ENCODE peak calls at places on chromosomes 11 and 22, in six cellular contexts. A is K562, F is H1, Q is HCT116, H is GM12878, D is HepG2. E is an unnamed sample.

GRCh38 chr11:27196040-27196897 is 155.7 kb downstream of the BBOX1 start:
- DNase-seq in A (no peak), F (no peak), Q (no peak), H (no peak), D (no peak), E (no peak)

GRCh38 chr11:82732348-82732733 is 1.3 kb downstream of the FAM181B start:
- DNase-seq in A (no peak), F (no peak), Q (no peak), H (no peak), D (no peak), E (no peak)

GRCh38 chr11:1219446-1219835 is 3.4 kb upstream of the MUC5B start:
- DNase-seq in A (no peak), F (no peak), Q (no peak), H (no peak), D (no peak), E (no peak)

GRCh38 chr11:7672960-7673723 is at the start of gene CYB5R2:
- DNase-seq in A (peak; percentile 69), F (no peak), Q (peak; percentile 13), H (no peak), D (no peak), E (peak; percentile 49)

GRCh38 chr11:47466701-47467250 is 17.8 kb upstream of the RAPSN start:
- DNase-seq in A (no peak), F (no peak), Q (no peak), H (no peak), D (no peak), E (no peak)

GRCh38 chr11:57427692-57428082 is 766 bp upstream of the SLC43A3 start:
- DNase-seq in A (no peak), F (no peak), Q (no peak), H (no peak), D (no peak), E (no peak)

GRCh38 chr11:74397531-74398243 is 546 bp downstream of the PGM2L1 start:
- DNase-seq in A (peak; percentile 35), F (no peak), Q (peak; percentile 48), H (no peak), D (peak; percentile 21), E (peak; percentile 18)

GRCh38 chr11:104713366-104713765 is 184.9 kb downstream of the CASP12 start:
- DNase-seq in A (no peak), F (no peak), Q (no peak), H (no peak), D (no peak), E (no peak)

GRCh38 chr11:74592441-74593362 is at the start of gene POLD3:
- DNase-seq in A (peak; percentile 90), F (peak; percentile 70), Q (peak; percentile 79), H (peak; percentile 67), D (peak; percentile 83), E (peak; percentile 90)

GRCh38 chr11:72308226-72309073 is 64.5 kb upstream of the PHOX2A start:
- DNase-seq in A (peak; percentile 15), F (no peak), Q (no peak), H (no peak), D (no peak), E (no peak)

GRCh38 chr11:111605681-111606080 is 3.4 kb downstream of the SIK2 start:
- DNase-seq in A (no peak), F (no peak), Q (no peak), H (no peak), D (no peak), E (no peak)

GRCh38 chr11:63614136-63614664 is at the start of gene PLAAT3:
- DNase-seq in A (peak; percentile 89), F (peak; percentile 44), Q (peak; percentile 36), H (no peak), D (no peak), E (no peak)

GRCh38 chr11:116366980-116367640 is 405.7 kb downstream of the BUD13 start:
- DNase-seq in A (no peak), F (peak; percentile 51), Q (no peak), H (no peak), D (peak; percentile 83), E (peak; percentile 68)

GRCh38 chr11:14342906-14343305 is 16.1 kb downstream of the RRAS2 start:
- DNase-seq in A (no peak), F (no peak), Q (no peak), H (no peak), D (no peak), E (no peak)

GRCh38 chr11:11463397-11463796 is 110.3 kb upstream of the CSNK2A3 start:
- DNase-seq in A (no peak), F (no peak), Q (no peak), H (no peak), D (no peak), E (no peak)

GRCh38 chr22:38415561-38416321 is 39.3 kb downstream of the KCNJ4 start:
- DNase-seq in A (peak; percentile 17), F (no peak), Q (no peak), H (no peak), D (no peak), E (no peak)

GRCh38 chr11:22456993-22457748 is 119.0 kb downstream of the SLC17A6 start:
- DNase-seq in A (no peak), F (no peak), Q (no peak), H (no peak), D (no peak), E (no peak)

GRCh38 chr22:39699631-39700348 is 129.2 kb downstream of the CACNA1I start:
- DNase-seq in A (no peak), F (no peak), Q (no peak), H (no peak), D (no peak), E (no peak)

GRCh38 chr11:62545437-62546243 is 966 bp downstream of the AHNAK start:
- DNase-seq in A (peak; percentile 87), F (peak; percentile 53), Q (peak; percentile 75), H (no peak), D (peak; percentile 86), E (peak; percentile 85)

GRCh38 chr11:31936309-31936708 is 125.2 kb upstream of the PAX6 start:
- DNase-seq in A (no peak), F (no peak), Q (no peak), H (no peak), D (no peak), E (no peak)

GRCh38 chr11:70343631-70344030 is 54.7 kb upstream of the CTTN start:
- DNase-seq in A (no peak), F (no peak), Q (no peak), H (no peak), D (no peak), E (no peak)

GRCh38 chr22:44732017-44732561 is 20.3 kb upstream of the ARHGAP8 start:
- DNase-seq in A (no peak), F (no peak), Q (no peak), H (no peak), D (no peak), E (no peak)

GRCh38 chr11:19606856-19607655 is 105.6 kb upstream of the NAV2 start:
- DNase-seq in A (no peak), F (no peak), Q (no peak), H (no peak), D (no peak), E (no peak)

GRCh38 chr11:13446444-13446843 is 16.6 kb downstream of the BTBD10 start:
- DNase-seq in A (no peak), F (no peak), Q (no peak), H (no peak), D (no peak), E (no peak)

GRCh38 chr11:7418061-7418460 is 67.2 kb upstream of the OLFML1 start:
- DNase-seq in A (no peak), F (no peak), Q (no peak), H (no peak), D (no peak), E (no peak)

DNA sequence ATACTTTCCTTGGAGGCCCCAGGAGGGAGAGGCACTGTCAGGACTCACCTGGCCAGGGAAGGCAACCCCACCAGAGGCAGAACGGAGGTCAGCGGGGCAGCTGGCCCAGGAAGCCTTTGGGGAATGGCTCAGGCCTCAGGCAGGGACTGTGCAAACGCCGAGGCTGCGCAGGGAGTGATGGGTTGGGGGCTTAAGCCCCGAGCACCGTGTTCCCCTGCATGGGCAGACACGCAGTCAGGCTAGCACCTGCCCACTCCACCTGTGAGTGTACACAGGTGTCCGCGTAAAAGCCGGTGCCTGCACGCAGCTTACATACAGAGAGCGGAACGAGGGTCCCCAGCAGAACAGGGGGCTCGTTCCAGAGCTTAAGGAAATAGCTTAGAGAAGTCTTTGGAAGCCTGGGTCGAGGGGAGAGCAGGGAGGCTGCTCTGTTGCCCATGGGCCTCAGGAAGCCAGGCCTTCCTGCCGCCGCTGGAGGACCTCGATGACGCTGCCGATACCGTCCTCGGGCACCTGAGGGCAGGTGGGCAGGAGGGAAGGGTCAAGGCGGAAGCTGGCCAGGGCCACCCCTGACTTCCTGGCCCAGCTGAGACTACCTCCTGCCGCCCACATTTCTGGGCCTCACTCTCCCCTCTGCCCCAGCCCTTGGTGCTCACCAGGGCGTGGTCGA is 4.0 kb downstream of the CASTOR1 start:
- DNase-seq in A (no peak), F (no peak), Q (no peak), H (no peak), D (no peak), E (no peak)
- H3K9ac ChIP-seq in A (peak overlapping the region; percentile 45), F (no peak overlapping the region), Q (no peak overlapping the region), H (no peak overlapping the region), D (no peak overlapping the region), E (no peak overlapping the region)

DNA sequence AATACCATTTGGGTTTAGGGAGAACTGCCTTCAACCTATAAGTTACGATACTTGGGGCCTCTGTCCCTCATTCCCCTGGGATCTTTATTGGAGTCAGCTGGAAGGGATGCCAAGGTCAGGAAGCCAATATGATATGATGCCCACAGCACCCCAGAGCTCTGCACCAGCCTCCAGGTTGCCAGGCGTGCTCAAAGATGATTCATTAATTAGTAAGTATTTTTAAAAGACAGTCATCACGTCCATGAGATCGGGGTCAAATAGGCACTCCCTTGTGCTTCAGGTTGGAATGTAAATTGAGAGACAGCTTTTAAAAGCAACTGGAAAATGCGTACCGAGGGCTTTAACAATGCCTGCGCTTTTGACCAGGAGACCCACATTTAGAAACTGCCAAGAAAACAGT is 57.0 kb upstream of the CD5 start:
- DNase-seq in A (no peak), F (no peak), Q (no peak), H (no peak), D (no peak), E (no peak)
- TF ChIP-seq ZNF274 in A (no peak), F (no peak), Q (no peak), H (no peak), D (no peak), E (no peak)

DNA sequence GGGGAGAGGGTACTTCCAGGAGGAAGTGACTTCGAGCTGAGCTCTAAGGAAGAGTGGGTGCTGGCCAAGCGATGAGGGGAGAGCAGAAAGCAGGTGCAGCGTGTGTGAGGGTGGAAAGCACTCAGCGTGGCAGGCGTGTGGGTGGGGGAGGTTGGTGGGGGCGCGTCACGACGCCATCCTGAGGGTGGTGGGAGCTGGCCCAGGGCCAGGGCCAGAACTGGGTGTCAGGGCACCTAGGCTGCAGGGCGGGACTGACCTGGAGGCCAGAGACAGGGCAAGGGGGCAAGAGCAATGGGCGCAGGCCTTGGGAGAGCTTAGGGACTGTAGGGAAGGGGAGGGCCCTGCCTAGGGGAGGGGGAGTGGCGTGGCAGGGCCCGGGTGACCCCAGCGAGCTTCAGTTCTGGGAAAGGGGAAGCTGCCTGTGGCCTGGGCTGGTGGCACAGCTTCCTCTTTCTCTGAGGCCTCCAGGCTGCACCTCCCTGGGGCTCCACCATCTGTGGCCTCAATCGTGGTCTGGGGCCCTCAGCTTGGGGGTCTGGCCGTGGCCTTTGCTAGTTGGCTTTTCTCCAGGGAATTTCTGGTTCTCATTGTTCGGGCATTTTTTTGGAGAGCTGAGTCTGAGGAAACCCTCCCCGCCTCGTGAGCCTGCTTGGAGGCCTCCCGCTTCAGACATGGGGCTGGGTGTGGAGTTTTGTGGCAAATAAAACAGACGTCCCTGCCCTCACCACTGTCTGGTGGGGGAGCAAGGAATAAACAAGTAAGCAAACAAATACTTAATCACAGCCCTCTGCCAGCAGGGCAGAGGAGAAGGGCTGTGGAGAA is 8.9 kb downstream of the RELT start:
- DNase-seq in A (no peak), F (no peak), Q (no peak), H (peak; percentile 69), D (no peak), E (no peak)
- H3K9ac ChIP-seq in A (peak overlapping the region; percentile 80), F (no peak overlapping the region), Q (no peak overlapping the region), H (peak overlapping the region; percentile 65), D (no peak overlapping the region), E (no peak overlapping the region)

GRCh38 chr11:67584881-67585873 is 1.6 kb downstream of the GSTP1 start:
- DNase-seq in A (peak; percentile 59), F (no peak), Q (no peak), H (no peak), D (no peak), E (no peak)
- TF ChIP-seq ZNF274 in A (no peak), F (no peak), Q (no peak), H (no peak), D (no peak), E (no peak)